ENCODE peak calls at places on chromosomes 2 and 18, in eight cellular contexts. C is CD4-positive, alpha-beta memory T cell; D is adipocyte; P is A549; Q is PC-3; V is breast epithelium; N is astrocyte; S is hepatocyte. H is an unnamed sample.

GRCh38 chr18:1488957-1489356 is 584.3 kb downstream of the ADCYAP1 start:
- DNase-seq in S (no peak), Q (no peak), P (no peak), C (no peak), D (no peak), V (no peak), N (no peak), H (no peak)

GRCh38 chr2:17300141-17300540 is 218.1 kb downstream of the RAD51AP2 start:
- DNase-seq in D (peak; percentile 89), N (peak; percentile 87), C (no peak), V (no peak), P (peak; percentile 19), Q (peak; percentile 5), S (peak; percentile 39), H (no peak)

GRCh38 chr18:51621103-51621969 is 423.9 kb upstream of the MEX3C start:
- DNase-seq in P (peak; percentile 16), S (peak; percentile 81), D (peak; percentile 56), N (peak; percentile 22), V (peak; percentile 61), C (no peak), Q (peak; percentile 36), H (no peak)

GRCh38 chr2:192025607-192026006 is 169.1 kb downstream of the TMEFF2 start:
- DNase-seq in V (no peak), C (no peak), Q (no peak), D (no peak), P (no peak), N (no peak), S (no peak), H (no peak)

GRCh38 chr2:225076125-225076524 is 33.9 kb upstream of the DOCK10 start:
- DNase-seq in S (no peak), V (no peak), D (peak; percentile 80), P (no peak), N (peak; percentile 15), Q (no peak), C (no peak), H (no peak)

GRCh38 chr2:19358242-19359020 is at the start of gene OSR1:
- DNase-seq in Q (peak; percentile 71), D (peak; percentile 94), S (peak; percentile 87), N (peak; percentile 37), V (no peak), C (no peak), P (peak; percentile 80), H (no peak)

GRCh38 chr18:5510109-5510846 is 33.5 kb downstream of the EPB41L3 start:
- DNase-seq in Q (peak; percentile 17), P (no peak), S (no peak), V (no peak), D (no peak), C (no peak), N (peak; percentile 54), H (no peak)

GRCh38 chr2:37394986-37395555 is 50.6 kb downstream of the QPCT start:
- DNase-seq in C (no peak), N (no peak), Q (no peak), P (no peak), S (no peak), D (no peak), V (no peak), H (no peak)

GRCh38 chr2:172995323-172996244 is 80.1 kb upstream of the MAP3K20 start:
- DNase-seq in V (no peak), D (peak; percentile 92), Q (peak; percentile 90), N (peak; percentile 91), C (no peak), S (peak; percentile 75), P (peak; percentile 51), H (no peak)

GRCh38 chr2:160062283-160063005 is at the start of gene PLA2R1:
- DNase-seq in D (peak; percentile 74), Q (peak; percentile 60), C (no peak), P (peak; percentile 78), S (peak; percentile 67), V (peak; percentile 59), N (peak; percentile 30), H (no peak)

GRCh38 chr2:106104332-106105062 is 89.6 kb downstream of the UXS1 start:
- DNase-seq in N (peak; percentile 26), C (peak; percentile 74), S (peak; percentile 81), D (peak; percentile 87), V (no peak), Q (peak; percentile 86), P (peak; percentile 75), H (peak; percentile 33)

GRCh38 chr2:16014041-16014787 is 73.9 kb downstream of the MYCN start:
- DNase-seq in C (no peak), P (no peak), D (no peak), V (no peak), S (no peak), Q (no peak), N (no peak), H (no peak)

GRCh38 chr2:60858897-60859311 is 22.5 kb upstream of the REL start:
- DNase-seq in S (peak; percentile 26), N (no peak), V (no peak), P (no peak), C (no peak), Q (peak; percentile 46), D (no peak), H (no peak)
- H3K4me1 ChIP-seq in S (no peaks in the 10 kb centered on the region), N (no peaks in the 10 kb centered on the region), V (no peaks in the 10 kb centered on the region), P (peaks cover 7% of the 10 kb centered on the region), C (no peaks in the 10 kb centered on the region), Q (peaks cover 13% of the 10 kb centered on the region), D (no peaks in the 10 kb centered on the region), H (no peaks in the 10 kb centered on the region)

DNA sequence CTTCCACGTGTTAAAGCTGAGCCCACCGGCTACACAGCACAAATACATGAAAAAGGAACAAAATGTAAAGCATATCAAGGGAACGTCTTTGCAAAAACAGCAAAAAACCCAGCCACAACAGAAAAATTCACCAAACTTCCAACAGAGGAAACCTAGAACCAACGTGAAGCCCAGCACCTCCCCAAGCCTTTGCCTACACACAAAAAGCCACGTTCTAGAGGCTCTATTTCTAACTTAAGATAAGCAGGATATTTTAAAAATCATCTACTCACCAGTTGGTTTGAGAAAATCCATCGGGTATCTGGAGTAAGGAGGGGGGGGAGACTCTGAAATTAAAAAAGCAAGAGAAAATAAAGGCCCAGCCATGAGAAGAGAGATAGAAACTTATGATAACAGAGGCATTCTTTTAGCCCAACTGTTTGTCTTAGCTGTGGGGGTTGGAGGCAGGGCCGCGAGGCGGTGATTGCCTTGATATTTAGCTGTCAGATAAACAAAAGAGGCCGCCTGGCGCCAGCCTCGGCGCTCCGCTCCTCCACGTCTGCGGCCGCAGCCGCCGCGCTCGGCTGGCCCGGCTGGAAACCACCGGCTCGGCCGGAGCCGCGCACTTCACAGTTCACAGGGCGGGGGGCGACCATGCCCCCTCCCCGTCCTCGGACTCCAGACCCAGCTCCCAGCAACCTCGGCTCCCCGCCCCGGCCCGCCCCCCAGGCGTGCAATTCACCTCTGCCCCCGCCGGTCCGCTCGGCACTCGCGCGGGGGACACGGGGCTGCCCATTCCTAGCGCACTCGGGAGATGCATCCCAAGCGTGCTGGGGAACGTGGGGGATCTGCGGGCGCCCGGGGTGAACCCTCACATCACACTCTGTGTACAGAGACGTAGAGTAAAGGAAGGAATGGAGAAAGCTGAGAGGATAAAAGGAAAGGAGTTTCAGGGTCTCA is 2.4 kb downstream of the SMAD7 start:
- DNase-seq in Q (peak; percentile 20), D (peak; percentile 84), V (no peak), C (peak; percentile 45), N (peak; percentile 73), S (peak; percentile 85), P (no peak), H (peak; percentile 48)
- H3K4me1 ChIP-seq in Q (peaks cover 29% of the 10 kb centered on the region), D (peaks cover 43% of the 10 kb centered on the region), V (peaks cover 8% of the 10 kb centered on the region), C (peaks cover 65% of the 10 kb centered on the region), N (peaks cover 52% of the 10 kb centered on the region), S (peaks cover 36% of the 10 kb centered on the region), P (peaks cover 39% of the 10 kb centered on the region), H (peaks cover 49% of the 10 kb centered on the region)

DNA sequence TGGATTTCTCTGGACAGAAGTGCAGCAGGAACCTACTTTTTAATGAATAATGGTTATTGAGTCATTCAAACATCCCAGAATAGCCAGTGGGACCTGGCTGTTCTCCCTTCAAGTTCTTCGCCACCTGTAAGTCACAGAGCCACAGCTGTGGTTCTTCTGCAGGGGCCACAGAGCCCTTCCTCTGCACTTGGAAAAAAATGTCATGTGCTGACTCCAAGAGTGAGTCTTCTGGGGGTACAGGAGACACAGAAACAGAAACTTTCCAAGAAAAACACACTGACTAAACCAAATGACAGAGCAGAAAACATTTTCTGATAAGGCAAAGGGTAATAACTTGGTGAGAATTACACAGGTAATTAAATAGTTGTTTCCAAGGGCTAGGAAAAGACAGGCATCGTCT is 68.7 kb upstream of the FN1 start:
- DNase-seq in N (peak; percentile 62), V (no peak), S (no peak), Q (no peak), D (no peak), C (no peak), P (no peak), H (no peak)
- H3K4me1 ChIP-seq in N (peaks cover 31% of the 10 kb centered on the region), V (no peaks in the 10 kb centered on the region), S (peaks cover 23% of the 10 kb centered on the region), Q (no peaks in the 10 kb centered on the region), D (peaks cover 69% of the 10 kb centered on the region), C (no peaks in the 10 kb centered on the region), P (peaks cover 25% of the 10 kb centered on the region), H (no peaks in the 10 kb centered on the region)

DNA sequence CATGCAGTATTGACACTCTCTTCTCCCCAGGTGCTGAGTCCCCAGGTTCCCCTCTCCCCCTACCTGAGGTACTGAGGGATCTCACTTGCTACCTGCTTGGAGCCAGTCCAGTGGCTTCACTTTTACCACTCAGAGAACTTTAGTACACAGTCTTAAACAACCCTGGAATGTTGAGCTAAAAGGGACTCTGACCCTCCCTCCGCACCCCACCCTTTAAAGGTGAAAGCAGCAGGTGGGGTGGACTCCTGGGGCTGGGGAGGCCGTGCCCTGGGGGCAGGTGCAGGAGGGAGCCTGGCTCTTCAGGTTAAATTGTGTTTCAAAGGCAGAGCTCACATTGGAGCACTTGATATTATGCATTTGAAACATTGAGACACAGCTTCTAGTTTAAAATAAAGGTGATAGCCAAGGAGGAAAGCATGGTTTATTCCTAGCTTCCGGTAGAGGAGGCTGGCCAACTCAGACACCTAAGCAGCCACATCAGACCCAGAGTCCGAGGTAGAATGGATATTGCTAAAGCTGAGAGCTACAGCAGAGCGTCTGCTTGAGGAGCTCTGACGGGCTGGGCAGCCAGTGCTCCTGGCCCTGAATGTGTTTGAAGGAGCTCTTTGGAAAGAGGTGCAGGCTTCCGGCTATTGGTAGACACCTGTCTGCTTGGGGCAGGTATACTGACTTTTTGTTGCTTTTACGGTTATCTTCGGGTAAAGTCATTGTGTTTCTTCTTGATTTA is 196.4 kb downstream of the AGAP1 start:
- DNase-seq in D (no peak), C (no peak), S (peak; percentile 45), N (no peak), Q (no peak), V (no peak), P (no peak), H (no peak)
- H3K4me1 ChIP-seq in D (peaks cover 7% of the 10 kb centered on the region), C (peaks cover 2% of the 10 kb centered on the region), S (peaks cover 10% of the 10 kb centered on the region), N (no peaks in the 10 kb centered on the region), Q (no peaks in the 10 kb centered on the region), V (no peaks in the 10 kb centered on the region), P (no peaks in the 10 kb centered on the region), H (peaks cover 2% of the 10 kb centered on the region)

GRCh38 chr18:10081477-10081876 is 167.7 kb downstream of the VAPA start:
- DNase-seq in D (peak; percentile 56), Q (no peak), P (no peak), S (peak; percentile 42), N (no peak), V (no peak), C (no peak), H (no peak)
- H3K4me1 ChIP-seq in D (peaks cover 4% of the 10 kb centered on the region), Q (peaks cover 8% of the 10 kb centered on the region), P (peaks cover 9% of the 10 kb centered on the region), S (peaks cover 39% of the 10 kb centered on the region), N (peaks cover 11% of the 10 kb centered on the region), V (no peaks in the 10 kb centered on the region), C (no peaks in the 10 kb centered on the region), H (no peaks in the 10 kb centered on the region)